ENCODE peak calls at places on chromosomes 6 and 20, in six cellular contexts. U is adrenal gland; C is colonic mucosa; S is foreskin fibroblast; L is ovary; R is CD8-positive, alpha-beta T cell. I is an unnamed sample.
A peak's percentile ranks its signal among the peaks of the same experiment; 100 is the strongest.

GRCh38 chr6:170291271-170292110 is 613 bp upstream of the DLL1 start:
- DNase-seq in R (peak; percentile 46), U (peak; percentile 60), L (no peak), S (no peak), C (peak; percentile 75), I (no peak)

GRCh38 chr6:38025431-38025830 is 205.9 kb downstream of the ZFAND3 start:
- DNase-seq in R (no peak), C (no peak), U (no peak), L (no peak), S (no peak), I (no peak)

GRCh38 chr6:21235162-21235561 is 358.4 kb upstream of the SOX4 start:
- DNase-seq in S (no peak), U (no peak), L (no peak), C (no peak), R (no peak), I (no peak)

GRCh38 chr6:158033077-158033750 is 51.6 kb downstream of the SYNJ2 start:
- DNase-seq in L (no peak), S (no peak), R (no peak), C (no peak), U (no peak), I (no peak)

GRCh38 chr6:34491091-34491430 is 25.2 kb downstream of the PACSIN1 start:
- DNase-seq in L (peak; percentile 58), C (no peak), R (no peak), U (peak; percentile 56), S (peak; percentile 29), I (no peak)

GRCh38 chr20:61991476-61991875 is 74.2 kb downstream of the TAF4 start:
- DNase-seq in R (no peak), C (no peak), S (peak; percentile 4), L (no peak), U (no peak), I (no peak)

GRCh38 chr6:41594326-41594725 is 43.9 kb upstream of the MDFI start:
- DNase-seq in C (no peak), S (peak; percentile 82), U (no peak), R (no peak), L (no peak), I (no peak)

GRCh38 chr6:33147807-33148666 is 44.2 kb downstream of the COL11A2 start:
- DNase-seq in R (no peak), U (peak; percentile 58), S (no peak), C (no peak), L (no peak), I (no peak)

GRCh38 chr6:138099832-138100231 is 7.4 kb downstream of the PERP start:
- DNase-seq in C (no peak), R (no peak), L (no peak), S (peak; percentile 74), U (no peak), I (no peak)

GRCh38 chr6:144151010-144151727 is 852 bp downstream of the STX11 start:
- DNase-seq in R (peak; percentile 37), C (peak; percentile 30), U (peak; percentile 77), L (no peak), S (no peak), I (no peak)

GRCh38 chr6:144149558-144149893 is 791 bp upstream of the STX11 start:
- DNase-seq in C (peak; percentile 23), S (no peak), R (no peak), L (no peak), U (peak; percentile 7), I (no peak)

GRCh38 chr6:144148891-144149290 is 1.4 kb upstream of the STX11 start:
- DNase-seq in C (no peak), U (no peak), L (no peak), S (peak; percentile 36), R (no peak), I (no peak)

GRCh38 chr6:144149894-144150672 is at the start of gene STX11:
- DNase-seq in L (peak; percentile 56), S (peak; percentile 47), C (peak; percentile 67), U (peak; percentile 67), R (peak; percentile 52), I (peak; percentile 86)

GRCh38 chr6:144150673-144151009 is 324 bp downstream of the STX11 start:
- DNase-seq in S (peak; percentile 38), L (no peak), C (no peak), R (peak; percentile 25), U (peak; percentile 40), I (no peak)
- TF ChIP-seq CTCF in S (peak; percentile 24), L (no peak), C (peak; percentile 11), R (peak; percentile 59), U (peak; percentile 12), I (peak; percentile 52)

DNA sequence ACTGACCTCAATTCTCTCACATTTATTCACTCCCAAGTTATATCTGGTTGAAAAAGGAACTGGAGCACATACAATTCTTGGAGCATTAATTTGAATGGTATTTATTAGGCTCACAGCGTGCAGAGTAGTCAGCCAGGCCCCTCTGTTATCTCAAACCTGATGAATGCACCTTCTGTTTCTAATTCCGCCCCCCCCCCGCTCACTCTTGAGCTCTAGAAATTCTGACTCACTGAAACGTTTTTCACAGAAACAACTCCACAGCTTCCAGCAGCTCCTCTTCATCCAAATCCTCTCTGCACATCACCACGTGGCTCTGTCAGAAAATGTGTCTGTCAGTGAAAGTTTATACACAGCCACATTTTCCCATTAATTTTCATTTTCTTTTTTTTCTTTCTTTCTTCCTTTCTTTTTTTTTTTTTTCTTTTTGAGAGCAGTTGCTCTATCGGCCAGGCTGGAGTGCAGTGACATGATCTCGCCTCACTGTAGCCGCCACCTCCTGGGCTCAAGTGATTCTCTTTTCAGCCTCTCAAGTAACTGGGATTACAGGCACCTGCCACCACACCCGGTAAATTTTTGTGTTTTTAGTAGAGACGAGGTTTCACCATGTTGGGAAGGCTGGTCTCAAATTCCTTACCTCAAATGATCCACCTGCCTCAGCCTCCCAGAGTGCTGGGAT is 109.4 kb downstream of the TBXT start:
- DNase-seq in L (peak; percentile 69), S (no peak), C (no peak), U (peak; percentile 36), R (no peak), I (no peak)
- TF ChIP-seq CTCF in L (no peak), S (no peak), C (no peak), U (no peak), R (no peak), I (no peak)

DNA sequence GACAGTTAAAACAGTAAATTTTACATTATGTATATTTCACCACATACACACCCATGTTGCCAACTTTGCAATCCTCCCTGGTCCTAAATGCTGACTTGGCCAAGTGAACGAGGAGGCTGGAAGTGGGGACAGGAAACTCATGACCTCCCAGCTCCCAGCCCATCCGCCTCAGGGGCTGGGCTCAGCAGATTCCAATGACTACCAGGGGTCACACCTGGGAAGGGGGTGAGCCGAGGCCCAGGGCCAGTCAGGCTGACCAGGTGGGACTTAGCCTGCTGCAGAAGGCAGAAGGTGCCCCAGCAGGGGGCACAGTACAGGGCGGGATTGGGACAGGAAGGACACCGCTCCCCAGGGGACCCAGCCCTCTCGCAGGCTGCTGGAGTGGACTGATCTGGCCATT is 2.4 kb downstream of the SIGLEC1 start:
- DNase-seq in C (no peak), U (no peak), R (no peak), L (no peak), S (no peak), I (no peak)
- TF ChIP-seq CTCF in C (no peak), U (no peak), R (no peak), L (no peak), S (no peak), I (no peak)

DNA sequence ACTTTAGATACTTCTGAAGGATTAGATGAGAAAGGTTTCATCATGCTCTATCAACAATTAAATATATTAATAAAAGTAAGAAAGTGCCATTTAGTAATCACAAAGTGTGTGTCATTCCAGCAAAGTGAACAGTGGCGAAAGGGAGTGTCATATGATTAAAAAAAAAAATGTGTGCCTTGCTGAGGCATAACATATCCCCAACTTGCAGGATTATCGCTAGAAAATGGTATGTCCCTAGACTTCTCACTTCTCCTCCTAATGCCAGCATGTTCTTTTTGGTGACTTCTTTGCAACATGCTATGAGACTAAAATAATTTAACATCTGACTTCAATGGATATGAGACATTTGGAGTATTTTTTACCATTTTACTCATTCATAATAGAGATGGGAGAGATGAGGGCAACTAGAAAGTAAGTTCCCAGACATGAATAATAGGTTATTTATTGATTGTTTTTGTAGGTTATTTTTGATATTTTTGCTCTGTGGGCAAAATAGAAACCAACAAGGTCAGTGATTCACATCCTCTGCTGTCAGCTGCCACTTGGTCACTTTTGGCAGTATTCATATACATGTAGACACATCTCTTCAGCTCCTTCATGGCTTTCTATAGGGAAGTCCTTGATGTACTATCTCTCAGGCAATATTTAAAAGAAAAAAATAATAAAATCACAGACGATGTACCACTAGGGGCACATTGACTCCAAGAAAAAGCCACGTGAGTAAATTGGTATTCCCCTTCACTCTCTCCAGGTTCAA is 370.1 kb downstream of the BMP2 start:
- DNase-seq in L (no peak), S (no peak), C (no peak), U (no peak), R (no peak), I (no peak)
- TF ChIP-seq CTCF in L (no peak), S (no peak), C (no peak), U (no peak), R (no peak), I (no peak)